ENCODE peak calls at places on chromosomes 5 and 9, in ten cellular contexts. M is right atrium auricular region; S is hepatocyte; T is neural progenitor cell; Q is CD4-positive, alpha-beta T cell; I is stomach; O is PC-3; K is A549; V is lung; L is fibroblast of lung. J is an unnamed sample. For H3K9me3, the result is how much of the 10 kb centered on the place peaks cover.

GRCh38 chr9:90095682-90096081 is 490.9 kb downstream of the GADD45G start:
- DNase-seq in K (no peak), S (peak), L (no peak), Q (no peak), I (no peak), O (no peak), T (no peak), V (no peak), M (no peak), J (no peak)

GRCh38 chr5:53944981-53945380 is 365.4 kb downstream of the ARL15 start:
- DNase-seq in V (no peak), K (no peak), M (no peak), Q (no peak), O (no peak), L (peak), T (no peak), S (peak), I (no peak), J (no peak)

GRCh38 chr5:78005021-78005785 is 229.1 kb upstream of the TBCA start:
- DNase-seq in K (no peak), I (no peak), L (peak), O (peak), M (no peak), S (no peak), T (peak), Q (no peak), V (no peak), J (no peak)

GRCh38 chr5:169941542-169941941 is 38.8 kb downstream of the INSYN2B start:
- DNase-seq in M (no peak), T (no peak), S (peak), O (no peak), V (no peak), I (no peak), L (no peak), Q (no peak), K (no peak), J (no peak)

GRCh38 chr9:137458194-137459146 is 664 bp downstream of the NSMF start:
- DNase-seq in S (peak), O (no peak), Q (no peak), V (no peak), M (no peak), T (peak), K (no peak), I (no peak), L (peak), J (no peak)

GRCh38 chr5:24365406-24365805 is 279.4 kb downstream of the CDH10 start:
- DNase-seq in I (no peak), M (no peak), V (no peak), K (no peak), S (no peak), O (peak), L (peak), T (no peak), Q (no peak), J (no peak)

GRCh38 chr9:99375481-99375880 is 153.4 kb downstream of the SEC61B start:
- DNase-seq in O (no peak), L (no peak), K (no peak), S (no peak), V (no peak), M (no peak), I (no peak), Q (no peak), T (no peak), J (no peak)

GRCh38 chr5:77022511-77023417 is 7.4 kb upstream of the AGGF1 start:
- DNase-seq in M (no peak), T (no peak), K (no peak), O (no peak), V (no peak), Q (no peak), I (no peak), L (no peak), S (peak), J (no peak)

GRCh38 chr9:96164268-96164683 is 137.7 kb downstream of the HSD17B3 start:
- DNase-seq in Q (no peak), L (no peak), O (no peak), K (no peak), S (no peak), T (no peak), M (no peak), V (no peak), I (no peak), J (no peak)

GRCh38 chr9:107019216-107019615 is 156.2 kb downstream of the ZNF462 start:
- DNase-seq in V (no peak), M (no peak), K (no peak), S (no peak), I (no peak), T (no peak), L (peak), Q (no peak), O (peak), J (no peak)

GRCh38 chr9:71285191-71285656 is 163.8 kb upstream of the TRPM3 start:
- DNase-seq in K (peak), V (peak), T (peak), O (peak), S (peak), M (no peak), Q (peak), I (no peak), L (peak), J (peak)

GRCh38 chr5:31194892-31195291 is 1.4 kb downstream of the CDH6 start:
- DNase-seq in Q (no peak), O (peak), M (no peak), T (no peak), K (peak), L (peak), S (no peak), I (no peak), V (no peak), J (no peak)

GRCh38 chr9:121944741-121945191 is 148.3 kb downstream of the TTLL11 start:
- DNase-seq in T (no peak), O (peak), K (no peak), V (no peak), I (no peak), M (no peak), L (peak), Q (no peak), S (no peak), J (no peak)

GRCh38 chr9:103372828-103373227 is 377.7 kb downstream of the CYLC2 start:
- DNase-seq in I (no peak), S (no peak), O (no peak), K (no peak), M (no peak), Q (no peak), T (no peak), L (no peak), V (no peak), J (no peak)

GRCh38 chr5:17918373-17919104 is 284.3 kb downstream of the TAF11L14 start:
- DNase-seq in I (no peak), V (no peak), S (no peak), M (no peak), L (peak), Q (no peak), O (no peak), K (no peak), T (peak), J (no peak)

GRCh38 chr5:181145133-181145532 is 2.3 kb upstream of the OR2V2 start:
- DNase-seq in V (no peak), S (no peak), K (no peak), M (no peak), L (no peak), T (no peak), I (no peak), O (no peak), Q (no peak), J (no peak)

GRCh38 chr5:34499001-34499734 is 157.0 kb upstream of the RAI14 start:
- DNase-seq in T (no peak), V (no peak), O (peak), Q (no peak), S (peak), M (no peak), L (peak), K (no peak), I (no peak), J (no peak)

GRCh38 chr9:89008346-89009048 is 17.2 kb downstream of the S1PR3 start:
- DNase-seq in S (no peak), O (no peak), L (no peak), M (no peak), V (peak), K (no peak), I (no peak), Q (no peak), T (no peak), J (no peak)

GRCh38 chr5:76941000-76941399 is 11.8 kb upstream of the CRHBP start:
- DNase-seq in Q (no peak), L (peak), S (no peak), O (no peak), V (no peak), K (no peak), I (no peak), M (no peak), T (no peak), J (no peak)

GRCh38 chr5:34648522-34649158 is 7.5 kb upstream of the RAI14 start:
- DNase-seq in I (no peak), L (peak), Q (no peak), V (no peak), K (no peak), M (no peak), T (no peak), S (no peak), O (no peak), J (no peak)

GRCh38 chr5:16681761-16682335 is 65.1 kb upstream of the RETREG1 start:
- DNase-seq in L (no peak), M (no peak), K (no peak), Q (no peak), S (no peak), T (no peak), I (no peak), V (no peak), O (no peak), J (no peak)

GRCh38 chr5:10288600-10289213 is 19.0 kb downstream of the CMBL start:
- DNase-seq in O (peak), K (no peak), V (peak), L (no peak), I (peak), S (peak), Q (no peak), T (no peak), M (no peak), J (no peak)

GRCh38 chr5:53983568-53984465 is 326.6 kb downstream of the ARL15 start:
- DNase-seq in K (peak), L (peak), I (no peak), S (no peak), T (no peak), Q (no peak), V (no peak), O (peak), M (no peak), J (no peak)

GRCh38 chr5:136000937-136001336 is 27.9 kb upstream of the TGFBI start:
- DNase-seq in T (no peak), S (no peak), M (no peak), O (no peak), K (no peak), I (no peak), V (no peak), Q (no peak), L (no peak), J (no peak)

GRCh38 chr5:67620386-67621039 is 423.9 kb upstream of the CD180 start:
- DNase-seq in V (no peak), Q (no peak), O (no peak), I (no peak), T (no peak), S (no peak), K (no peak), M (no peak), L (no peak), J (no peak)

GRCh38 chr9:138059196-138059595 is 181.6 kb downstream of the CACNA1B start:
- DNase-seq in K (no peak), O (no peak), S (no peak), M (no peak), I (no peak), L (no peak), T (no peak), V (no peak), Q (no peak), J (no peak)

GRCh38 chr9:129813661-129814060 is 10.3 kb downstream of the TOR1A start:
- DNase-seq in T (no peak), S (no peak), I (no peak), K (no peak), O (no peak), L (no peak), Q (no peak), M (no peak), V (no peak), J (no peak)

GRCh38 chr5:143279698-143280097 is 123.8 kb downstream of the NR3C1 start:
- DNase-seq in S (no peak), Q (no peak), O (peak), T (peak), M (no peak), I (no peak), K (peak), L (peak), V (no peak), J (peak)

GRCh38 chr9:98083059-98083458 is 26.5 kb downstream of the NANS start:
- DNase-seq in I (no peak), T (no peak), Q (no peak), M (no peak), S (peak), O (no peak), L (no peak), V (no peak), K (no peak), J (no peak)

GRCh38 chr9:131099088-131099611 is 2.8 kb downstream of the AIF1L start:
- DNase-seq in O (no peak), T (no peak), M (no peak), S (no peak), Q (no peak), K (no peak), V (no peak), I (no peak), L (no peak), J (no peak)

GRCh38 chr5:171755354-171755821 is 30.2 kb upstream of the SMIM23 start:
- DNase-seq in V (no peak), K (no peak), I (no peak), Q (no peak), T (no peak), L (peak), M (peak), S (no peak), O (no peak), J (no peak)

DNA sequence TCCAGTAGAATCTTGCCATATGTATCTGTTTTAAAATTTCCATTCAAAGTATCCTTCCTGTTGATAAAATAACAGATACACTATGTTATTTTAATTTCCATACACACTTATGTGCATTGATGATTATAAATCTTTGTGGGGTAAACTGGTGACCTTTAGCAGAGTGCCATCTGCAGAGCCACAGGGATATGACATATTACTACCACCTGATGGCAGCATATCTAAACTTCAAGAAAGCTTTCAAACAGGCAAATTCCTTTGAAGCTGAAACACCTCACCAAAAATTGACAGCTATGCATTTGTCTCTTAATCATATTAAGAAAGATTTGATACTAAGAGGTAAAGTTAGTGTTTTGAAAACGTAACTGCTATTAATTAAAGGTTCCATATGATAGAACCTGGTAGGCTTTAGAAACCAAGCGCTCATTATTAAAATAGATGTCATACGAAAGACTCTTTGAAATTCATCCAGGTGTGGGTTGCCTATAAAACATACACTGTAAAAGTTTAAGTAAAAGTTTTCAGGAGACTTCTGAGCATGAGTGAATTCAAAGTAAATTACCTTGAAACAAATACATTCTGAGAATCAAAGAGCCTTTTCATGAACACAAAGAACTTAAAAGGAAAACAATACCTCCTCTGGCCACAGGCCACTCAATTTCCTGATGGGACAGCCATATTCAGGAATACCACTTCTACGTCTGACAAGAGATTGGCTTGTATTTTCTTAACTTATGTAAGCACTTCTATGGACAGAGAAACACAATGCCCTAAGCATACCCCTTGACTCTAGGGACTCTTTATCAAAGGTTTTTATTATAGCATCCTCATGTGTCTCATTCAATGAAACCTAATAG is 93.3 kb downstream of the KIAA0825 start:
- DNase-seq in S (peak), Q (no peak), I (no peak), L (peak), K (peak), T (peak), M (no peak), V (no peak), O (peak), J (no peak)
- TF ChIP-seq CTCF in S (peak), Q (peak), I (no peak), L (peak), K (peak), T (peak), M (peak), V (peak), O (peak), J (peak)

DNA sequence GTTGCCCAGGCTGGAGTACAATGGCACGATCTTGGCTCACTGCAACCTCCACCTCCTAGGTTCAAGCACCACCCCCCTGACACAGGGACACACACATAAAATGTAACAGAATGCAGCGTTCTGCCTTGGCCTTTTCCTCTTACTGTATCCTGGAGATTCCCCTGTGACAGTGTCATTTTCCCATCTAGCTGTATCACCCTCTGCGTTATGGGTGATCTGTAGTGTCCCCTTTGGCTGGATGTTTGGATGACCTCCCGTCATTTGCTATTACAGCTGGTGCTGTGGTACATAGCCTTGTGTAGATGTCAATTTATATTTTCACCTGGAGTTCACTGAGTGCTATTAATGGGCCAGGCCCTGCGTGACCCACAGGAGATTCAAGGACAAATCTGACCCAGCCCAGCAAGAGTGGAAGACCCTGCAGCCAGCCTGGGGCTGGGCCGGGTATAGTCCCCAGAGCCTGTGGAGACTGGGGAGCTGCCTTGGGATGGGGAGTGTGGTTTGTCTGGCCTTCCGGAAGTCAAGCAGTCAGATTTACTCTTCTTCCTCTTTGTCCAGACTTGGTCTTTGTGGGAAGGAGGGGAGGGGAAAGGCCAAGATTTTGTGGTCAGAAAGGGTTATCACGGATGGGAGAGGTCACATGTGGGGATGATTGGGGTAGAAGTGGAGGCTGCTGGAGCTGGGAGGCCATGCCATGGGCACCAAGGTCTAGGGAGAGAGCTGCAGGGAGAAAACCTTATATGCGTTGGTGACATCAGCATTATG is 43.6 kb downstream of the ERGIC1 start:
- DNase-seq in S (no peak), L (no peak), Q (no peak), T (no peak), O (no peak), V (no peak), K (no peak), M (no peak), I (no peak), J (no peak)
- H3K27ac ChIP-seq in S (no peak), L (peak), Q (no peak), T (no peak), O (no peak), V (peak), K (peak), M (peak), I (peak), J (no peak)

DNA sequence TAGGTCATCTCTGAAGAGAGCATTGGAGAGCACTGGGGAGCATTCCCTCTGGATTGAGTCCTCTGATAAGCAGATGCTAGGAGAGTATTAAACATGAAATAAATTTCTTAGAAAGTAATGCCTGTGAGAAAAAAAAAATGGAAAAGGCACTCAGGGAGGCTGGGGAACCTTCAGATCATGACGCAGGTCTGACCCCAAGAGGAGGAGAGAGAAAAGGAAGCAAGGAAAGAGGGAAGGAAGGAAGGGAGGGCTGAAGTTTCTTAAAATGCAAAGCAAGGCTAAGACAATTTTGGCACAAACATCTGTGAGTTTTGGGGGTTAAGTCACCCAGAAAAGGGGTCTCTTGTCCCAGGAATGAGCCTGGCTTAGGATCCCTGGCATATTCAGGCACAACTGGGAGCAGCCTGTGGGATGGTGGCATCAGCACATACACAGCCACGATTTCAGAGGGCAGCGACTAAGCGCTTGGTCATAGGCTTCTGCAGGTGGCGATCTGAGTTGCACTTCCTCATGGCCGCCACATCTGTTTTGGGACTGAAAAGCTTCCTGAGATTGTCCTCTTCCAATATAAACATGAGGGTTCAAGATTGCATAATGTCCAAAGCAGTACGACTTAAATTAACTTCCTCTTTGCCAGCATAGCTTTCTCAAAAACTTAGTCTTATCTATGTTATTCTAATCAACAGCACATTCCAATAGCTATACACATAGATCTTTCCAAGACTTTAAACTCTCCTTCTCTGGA is 692.7 kb downstream of the DNAH5 start:
- DNase-seq in O (no peak), V (no peak), L (peak), M (no peak), K (no peak), T (no peak), Q (no peak), S (peak), I (peak), J (no peak)
- H3K9me3 ChIP-seq in O (under half), V (under half), L (under half), M (under half), K (under half), T (under half), Q (under half), S (under half), I (under half), J (under half)

GRCh38 chr9:77449177-77450092 is 198.7 kb downstream of the GNA14 start:
- DNase-seq in K (no peak), O (peak), M (peak), Q (no peak), I (no peak), L (peak), V (peak), T (no peak), S (peak), J (no peak)
- TF ChIP-seq CTCF in K (peak), O (peak), M (peak), Q (no peak), I (no peak), L (no peak), V (no peak), T (no peak), S (peak), J (peak)